ENCODE peak calls at places on chromosomes 12 and 14, in eight cellular contexts. R, C, N, M, U, O, G and T are unnamed samples.

GRCh38 chr14:94944636-94945258 is 174.8 kb upstream of the GSC start:
- DNase-seq in R (no peak), C (no peak), N (no peak), M (no peak), U (no peak), O (no peak), G (no peak), T (no peak)

GRCh38 chr12:116876151-116876869 is 4.9 kb downstream of the HRK start:
- DNase-seq in R (no peak), C (no peak), N (no peak), M (no peak), U (peak; percentile 71), O (no peak), G (no peak), T (no peak)

GRCh38 chr14:21136024-21136423 is 19.8 kb downstream of the OR5AU1 start:
- DNase-seq in R (peak; percentile 20), C (peak; percentile 35), N (peak; percentile 35), M (peak; percentile 3), U (peak; percentile 36), O (no peak), G (no peak), T (no peak)

GRCh38 chr14:24741871-24742270 is 107.9 kb upstream of the GZMB start:
- DNase-seq in R (no peak), C (no peak), N (no peak), M (no peak), U (no peak), O (no peak), G (no peak), T (no peak)

GRCh38 chr14:66680216-66680615 is 172.3 kb downstream of the GPHN start:
- DNase-seq in R (no peak), C (no peak), N (no peak), M (no peak), U (no peak), O (no peak), G (no peak), T (no peak)

GRCh38 chr12:32698285-32698684 is 19.2 kb downstream of the DNM1L start:
- DNase-seq in R (no peak), C (no peak), N (no peak), M (no peak), U (peak; percentile 41), O (no peak), G (no peak), T (no peak)

GRCh38 chr14:104119700-104120251 is 18.6 kb upstream of the KIF26A start:
- DNase-seq in R (no peak), C (no peak), N (no peak), M (no peak), U (no peak), O (no peak), G (no peak), T (no peak)

GRCh38 chr12:20740972-20741371 is 45.8 kb downstream of the SLCO1C1 start:
- DNase-seq in R (no peak), C (no peak), N (no peak), M (no peak), U (no peak), O (no peak), G (no peak), T (no peak)

GRCh38 chr14:29529418-29529817 is 398.2 kb downstream of the PRKD1 start:
- DNase-seq in R (no peak), C (peak; percentile 3), N (peak; percentile 17), M (no peak), U (peak; percentile 79), O (no peak), G (no peak), T (no peak)

GRCh38 chr14:58738876-58739275 is 101.1 kb downstream of the DACT1 start:
- DNase-seq in R (no peak), C (no peak), N (no peak), M (no peak), U (no peak), O (no peak), G (no peak), T (no peak)

GRCh38 chr14:64294672-64295413 is 672 bp upstream of the ESR2 start:
- DNase-seq in R (peak; percentile 68), C (peak; percentile 75), N (peak; percentile 33), M (peak; percentile 38), U (peak; percentile 93), O (peak; percentile 50), G (peak; percentile 30), T (peak; percentile 2)

GRCh38 chr14:100629696-100630095 is 42.5 kb upstream of the BEGAIN start:
- DNase-seq in R (no peak), C (no peak), N (no peak), M (no peak), U (no peak), O (no peak), G (no peak), T (no peak)

GRCh38 chr14:37194698-37195097 is 3.0 kb upstream of the MIPOL1 start:
- DNase-seq in R (no peak), C (no peak), N (no peak), M (no peak), U (no peak), O (no peak), G (no peak), T (no peak)
- TF ChIP-seq CTCF in R (no peak), C (no peak), N (no peak), M (no peak), U (no peak), O (no peak), G (no peak), T (no peak)

GRCh38 chr12:88445715-88446393 is 134.4 kb downstream of the KITLG start:
- DNase-seq in R (no peak), C (no peak), N (no peak), M (no peak), U (no peak), O (no peak), G (no peak), T (no peak)

GRCh38 chr12:88453323-88453722 is 126.9 kb downstream of the KITLG start:
- DNase-seq in R (no peak), C (no peak), N (no peak), M (no peak), U (no peak), O (no peak), G (no peak), T (no peak)

GRCh38 chr12:88451254-88451653 is 129.0 kb downstream of the KITLG start:
- DNase-seq in R (no peak), C (no peak), N (no peak), M (no peak), U (no peak), O (no peak), G (no peak), T (no peak)

GRCh38 chr12:88448337-88448944 is 131.8 kb downstream of the KITLG start:
- DNase-seq in R (no peak), C (no peak), N (no peak), M (no peak), U (no peak), O (no peak), G (no peak), T (no peak)

GRCh38 chr12:88450130-88450529 is 130.1 kb downstream of the KITLG start:
- DNase-seq in R (no peak), C (no peak), N (no peak), M (no peak), U (peak; percentile 23), O (no peak), G (no peak), T (no peak)
- TF ChIP-seq REST in R (no peak), C (no peak), N (no peak), M (no peak), U (no peak), O (no peak), G (no peak), T (no peak)

DNA sequence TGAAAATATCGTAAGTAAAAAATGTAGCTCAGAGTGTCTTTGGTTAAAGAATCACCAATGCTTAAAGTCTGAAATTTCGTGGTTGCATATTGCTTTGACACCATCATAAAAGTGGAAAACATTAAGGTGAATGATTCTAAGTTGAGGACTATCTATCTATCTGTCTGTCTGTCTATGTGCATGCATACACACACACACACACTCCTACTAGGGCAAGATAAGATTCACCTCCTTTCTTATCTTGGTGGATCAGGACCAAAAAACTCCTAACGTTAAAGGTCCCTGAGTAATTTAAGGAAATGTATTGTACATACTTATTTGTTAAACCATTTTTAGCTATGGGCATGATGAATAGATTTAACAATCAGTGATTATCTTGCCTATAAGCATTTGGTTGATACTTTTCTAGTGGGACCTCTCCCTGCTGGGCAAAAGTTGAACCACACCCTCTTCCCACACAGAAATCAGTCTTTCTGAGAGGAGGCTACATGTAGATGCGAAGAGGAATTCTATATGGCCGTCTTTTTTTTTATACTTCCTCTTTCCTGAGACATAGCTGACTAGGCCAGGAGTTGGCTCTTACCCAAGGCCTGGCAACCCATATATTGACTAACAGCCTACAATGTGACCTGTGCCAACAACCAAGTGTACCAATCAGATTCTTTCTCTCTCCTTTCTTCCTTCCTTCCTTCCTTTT is 19.3 kb upstream of the LLPH start:
- DNase-seq in R (no peak), C (peak; percentile 23), N (no peak), M (no peak), U (peak; percentile 43), O (no peak), G (no peak), T (peak; percentile 93)
- TF ChIP-seq CTCF in R (no peak), C (peak; percentile 12), N (no peak), M (no peak), U (no peak), O (peak; percentile 14), G (no peak), T (no peak)

GRCh38 chr12:113207621-113208040 is 13.6 kb upstream of the TPCN1 start:
- DNase-seq in R (no peak), C (no peak), N (no peak), M (no peak), U (no peak), O (no peak), G (no peak), T (peak; percentile 63)

GRCh38 chr12:113203852-113204760 is 17.2 kb upstream of the TPCN1 start:
- DNase-seq in R (no peak), C (no peak), N (peak; percentile 12), M (no peak), U (no peak), O (no peak), G (no peak), T (peak; percentile 60)

GRCh38 chr12:113204806-113205205 is 16.5 kb upstream of the TPCN1 start:
- DNase-seq in R (no peak), C (no peak), N (no peak), M (no peak), U (no peak), O (no peak), G (no peak), T (no peak)

GRCh38 chr12:113211160-113211559 is 10.1 kb upstream of the TPCN1 start:
- DNase-seq in R (no peak), C (no peak), N (no peak), M (no peak), U (no peak), O (no peak), G (no peak), T (no peak)

DNA sequence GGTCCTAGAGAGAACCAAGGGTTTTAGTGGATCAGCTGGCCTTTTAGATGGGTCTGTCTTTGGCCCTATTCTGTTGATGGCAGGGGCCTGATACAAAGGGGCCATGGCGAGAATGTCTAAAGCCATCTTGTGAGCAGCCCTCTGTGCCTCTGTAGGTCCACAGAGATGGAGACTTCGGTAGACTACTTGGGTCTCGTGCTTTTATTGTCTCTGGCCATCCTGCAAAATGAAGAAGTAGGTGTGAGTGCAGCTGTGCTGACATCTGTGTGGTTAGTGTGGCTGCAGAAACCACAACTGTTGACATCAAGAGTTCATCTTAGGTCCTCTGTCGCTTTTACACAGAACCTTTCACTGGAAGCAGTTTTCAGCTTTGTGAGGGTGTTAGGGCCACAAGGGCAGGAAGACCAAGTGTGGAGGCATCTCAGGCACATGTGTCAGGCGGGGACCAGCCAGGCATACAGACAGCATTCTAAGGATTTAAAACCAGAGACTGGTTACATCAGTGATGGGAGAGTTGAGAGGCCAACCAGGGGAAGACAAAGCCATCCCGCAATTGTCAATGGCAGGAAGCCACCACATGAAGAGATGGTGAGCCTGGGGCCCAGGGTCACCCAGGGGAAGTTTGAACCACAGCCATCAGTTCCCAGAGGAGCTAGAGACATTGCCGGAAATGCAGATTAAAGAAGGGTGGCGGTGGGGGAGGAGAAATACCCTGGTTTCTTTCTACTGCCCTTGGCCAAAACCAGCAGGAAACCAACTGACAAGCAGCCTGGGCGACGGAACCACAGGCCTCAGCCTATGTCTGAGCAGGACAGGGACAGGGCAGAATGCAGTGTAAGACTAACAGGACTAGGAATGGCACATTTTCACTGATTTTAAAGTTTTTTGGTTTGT is 13.0 kb upstream of the TPCN1 start:
- DNase-seq in R (no peak), C (no peak), N (no peak), M (no peak), U (peak; percentile 30), O (peak; percentile 99), G (no peak), T (peak; percentile 99)
- TF ChIP-seq REST in R (no peak), C (no peak), N (no peak), M (no peak), U (no peak), O (peak; percentile 31), G (no peak), T (peak; percentile 7)